ENCODE peak calls at places on chromosomes 13 and 19, in four cellular contexts. H is fibroblast of lung, K is epithelial cell of esophagus, E is lower leg skin. I is an unnamed sample.

GRCh38 chr19:14035706-14036105 is 4.1 kb downstream of the IL27RA start:
- DNase-seq in H (no peak), K (no peak), E (no peak), I (no peak)

GRCh38 chr13:111895896-111896821 is 170.8 kb upstream of the SOX1 start:
- DNase-seq in H (no peak), K (no peak), E (peak), I (peak)

GRCh38 chr13:95245072-95245471 is 56.2 kb downstream of the ABCC4 start:
- DNase-seq in H (no peak), K (no peak), E (peak), I (no peak)

GRCh38 chr19:33654840-33655508 is 33.2 kb downstream of the CHST8 start:
- DNase-seq in H (no peak), K (no peak), E (peak), I (no peak)

GRCh38 chr19:1074512-1075283 is 7.7 kb downstream of the ARHGAP45 start:
- DNase-seq in H (no peak), K (no peak), E (peak), I (no peak)

GRCh38 chr13:41216160-41216559 is 21.8 kb upstream of the KBTBD7 start:
- DNase-seq in H (peak), K (peak), E (no peak), I (no peak)

GRCh38 chr13:114128624-114129522 is 3.5 kb downstream of the RASA3 start:
- DNase-seq in H (peak), K (peak), E (peak), I (no peak)

GRCh38 chr13:32538234-32538620 is 368 bp downstream of the N4BP2L2 start:
- DNase-seq in H (peak), K (peak), E (no peak), I (no peak)

GRCh38 chr13:38538412-38538811 is 148.5 kb upstream of the FREM2 start:
- DNase-seq in H (no peak), K (no peak), E (no peak), I (no peak)

GRCh38 chr19:44732235-44733014 is 16.1 kb upstream of the BCL3 start:
- DNase-seq in H (no peak), K (no peak), E (no peak), I (no peak)

GRCh38 chr19:2277138-2277537 is 4.8 kb downstream of the PEAK3 start:
- DNase-seq in H (no peak), K (no peak), E (no peak), I (no peak)

GRCh38 chr19:32406161-32407003 is 812 bp downstream of the DPY19L3 start:
- DNase-seq in H (no peak), K (no peak), E (no peak), I (no peak)

GRCh38 chr13:53405616-53406015 is 377.0 kb downstream of the OLFM4 start:
- DNase-seq in H (no peak), K (no peak), E (no peak), I (no peak)
- TF ChIP-seq CTCF in H (no peak), K (no peak), E (no peak), I (peak)

DNA sequence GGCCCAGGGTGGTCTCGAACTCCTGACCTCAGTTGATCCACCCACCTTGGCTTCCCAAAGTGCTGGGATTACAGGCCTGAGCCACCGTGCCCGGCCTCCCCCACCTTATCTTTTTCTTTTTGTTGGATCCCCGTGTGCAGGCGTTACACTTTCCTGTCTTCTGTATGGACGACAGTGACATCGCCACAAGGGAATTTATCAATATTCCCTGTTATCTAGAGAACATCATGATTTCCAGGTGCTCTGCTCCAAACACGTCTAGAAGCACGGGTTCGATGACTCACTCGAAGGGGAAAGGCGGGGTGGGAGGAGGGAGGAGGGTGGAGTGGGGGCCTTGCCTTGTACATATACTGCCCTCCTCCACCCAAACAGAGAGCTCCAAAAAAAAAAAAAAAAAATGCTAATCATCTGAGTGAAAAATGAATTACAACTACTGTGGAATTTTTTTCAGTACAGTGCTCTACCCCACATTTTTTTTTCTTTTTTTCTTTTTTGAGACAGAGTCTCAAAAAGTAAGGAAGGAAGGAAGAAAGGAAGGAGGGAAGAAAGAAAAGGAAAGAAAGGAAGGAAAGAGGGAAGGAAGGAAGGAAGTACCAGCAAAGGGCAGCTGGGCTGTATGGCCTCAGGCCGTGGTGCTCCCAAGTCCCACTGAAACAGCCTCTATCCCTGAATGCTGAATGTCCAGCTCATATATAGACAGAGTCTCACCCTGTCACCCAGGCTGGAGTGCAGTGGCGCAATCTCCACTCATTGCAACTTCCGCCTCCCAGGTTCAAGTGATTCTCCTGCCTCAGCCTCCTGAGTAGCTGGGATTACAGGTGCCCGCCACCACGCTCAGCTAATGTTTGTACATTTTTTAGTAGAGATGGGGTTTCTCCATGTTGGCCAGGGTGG is 36.8 kb downstream of the INSR start:
- DNase-seq in H (peak), K (no peak), E (peak), I (no peak)
- TF ChIP-seq CTCF in H (no peak), K (no peak), E (no peak), I (no peak)

DNA sequence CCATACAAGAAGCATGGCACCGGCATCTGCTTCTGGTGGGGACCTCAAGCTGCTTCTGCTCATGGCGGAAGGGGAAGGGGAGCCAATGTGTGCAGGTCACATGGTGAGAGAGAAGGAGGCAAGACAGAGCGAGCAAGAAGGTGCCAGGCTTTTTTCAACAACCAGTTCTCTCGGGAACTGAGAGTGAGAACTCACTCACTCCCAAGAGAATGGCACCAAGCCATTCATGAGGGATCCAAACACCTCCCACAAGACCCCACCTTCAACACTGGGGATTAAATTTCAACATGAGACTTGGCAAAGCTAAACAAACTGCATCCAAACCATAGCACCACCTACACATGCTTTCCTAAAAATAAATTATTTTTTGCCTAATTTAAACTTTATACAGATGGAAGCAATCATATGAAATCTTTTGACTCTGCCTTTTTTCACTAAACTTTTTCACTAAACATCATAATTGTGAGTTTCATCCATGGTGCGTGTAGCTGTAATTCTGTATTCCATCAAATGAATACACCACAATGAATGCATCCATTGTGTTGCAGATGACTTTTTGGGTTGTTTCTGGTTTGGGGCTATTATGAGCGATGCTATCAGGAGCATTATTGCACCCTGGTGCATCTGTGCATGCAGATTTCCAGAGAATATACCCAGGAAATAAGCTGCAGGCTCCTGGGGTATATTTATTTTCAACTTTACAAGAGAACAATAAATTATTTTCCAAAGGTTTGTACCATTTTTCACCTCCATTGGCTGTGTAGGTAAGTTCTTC is 14.6 kb upstream of the IPO5 start:
- DNase-seq in H (peak), K (no peak), E (peak), I (no peak)
- TF ChIP-seq CTCF in H (no peak), K (no peak), E (no peak), I (no peak)

GRCh38 chr19:40740747-40741146 is 9.5 kb downstream of the ACTMAP start:
- DNase-seq in H (peak), K (peak), E (peak), I (no peak)

GRCh38 chr19:40742477-40742876 is 7.8 kb downstream of the ACTMAP start:
- DNase-seq in H (no peak), K (no peak), E (peak), I (no peak)

GRCh38 chr19:40743926-40744325 is 6.4 kb downstream of the ACTMAP start:
- DNase-seq in H (no peak), K (no peak), E (peak), I (no peak)

GRCh38 chr19:40739871-40740703 is 10.2 kb downstream of the ACTMAP start:
- DNase-seq in H (no peak), K (no peak), E (peak), I (no peak)

DNA sequence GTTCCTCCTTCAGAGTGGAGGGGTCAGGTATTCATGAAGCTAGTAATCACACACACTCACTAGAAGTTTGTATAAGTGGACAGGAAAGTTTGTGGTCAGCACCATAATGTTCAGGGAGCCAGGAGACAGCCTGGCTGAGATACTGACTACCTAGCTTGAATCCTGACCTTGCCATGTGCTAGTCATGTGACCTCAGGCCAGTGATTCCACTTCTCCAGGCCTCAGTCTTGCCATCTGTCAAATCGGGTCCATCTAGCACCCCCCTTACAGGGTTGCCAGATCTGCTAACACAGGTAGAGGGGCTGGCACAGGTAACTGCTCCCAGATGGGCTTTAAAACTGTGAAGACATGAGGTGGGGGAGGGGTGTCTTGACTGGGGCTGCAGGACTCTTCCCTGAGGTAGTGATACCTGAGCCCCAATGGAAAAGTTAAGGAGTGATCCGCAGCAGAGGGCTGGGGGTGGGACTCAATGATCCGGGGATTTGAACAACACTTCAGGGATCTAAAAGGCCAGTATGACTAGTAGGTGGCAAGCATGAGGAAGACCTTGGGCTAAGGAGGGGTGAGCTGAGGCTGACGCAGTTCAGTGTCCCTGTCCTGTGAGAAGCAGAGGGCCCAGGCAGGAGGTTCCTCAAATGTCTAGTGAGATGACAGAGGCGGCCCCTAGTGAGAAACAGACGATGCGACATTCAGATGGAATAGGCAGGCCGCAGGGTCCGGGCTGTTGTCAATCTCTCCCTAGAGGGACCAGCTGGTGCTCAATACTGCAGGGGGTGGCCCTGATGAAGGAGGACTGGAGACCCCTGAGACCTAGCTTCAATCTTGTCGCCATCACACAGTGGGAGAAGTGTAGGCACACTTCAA is 8.5 kb downstream of the ACTMAP start:
- DNase-seq in H (no peak), K (peak), E (peak), I (no peak)
- TF ChIP-seq CTCF in H (no peak), K (no peak), E (no peak), I (no peak)

DNA sequence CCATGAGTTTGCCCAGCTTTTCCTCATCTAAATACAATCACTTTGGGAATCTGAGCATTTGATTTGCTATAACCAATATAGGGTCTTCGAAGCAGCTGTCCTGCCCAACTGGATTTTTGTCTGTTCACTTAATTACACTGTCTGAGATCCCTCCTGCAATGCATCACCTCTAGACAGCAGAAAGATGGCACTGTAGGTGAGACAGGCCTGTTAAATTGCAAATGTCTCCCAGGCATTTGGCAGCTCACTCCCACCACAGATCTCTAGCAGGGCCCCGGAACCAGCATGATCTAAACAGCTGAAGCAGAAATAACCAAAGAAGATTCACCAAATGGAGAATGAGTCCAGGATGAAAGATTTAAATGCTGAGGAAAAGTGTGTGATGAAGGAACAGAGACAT is 41.9 kb upstream of the SERPINE3 start:
- DNase-seq in H (no peak), K (no peak), E (no peak), I (no peak)
- TF ChIP-seq CTCF in H (no peak), K (peak), E (no peak), I (no peak)